ENCODE peak calls at places on chromosomes 11 and 22, in four cellular contexts. L is HepG2, C is A549, B is K562. U is an unnamed sample.

GRCh38 chr11:69300124-69301032 is 6.4 kb downstream of the MYEOV start:
- DNase-seq in L (no peak), C (no peak), B (peak), U (no peak)

GRCh38 chr22:37362618-37363017 is 64.7 kb downstream of the ELFN2 start:
- DNase-seq in C (no peak), B (no peak), L (no peak), U (no peak)

GRCh38 chr22:24685804-24686203 is 82.8 kb downstream of the GGT1 start:
- DNase-seq in L (no peak), C (no peak), B (no peak), U (peak)

GRCh38 chr11:57566564-57567209 is 785 bp downstream of the UBE2L6 start:
- DNase-seq in B (no peak), L (no peak), C (no peak), U (no peak)

GRCh38 chr11:131688056-131688693 is 317.8 kb downstream of the NTM start:
- DNase-seq in L (peak), B (peak), C (peak), U (peak)

GRCh38 chr11:128837627-128838026 is 29.5 kb downstream of the KCNJ1 start:
- DNase-seq in L (no peak), B (no peak), C (no peak), U (no peak)

GRCh38 chr22:37137903-37138665 is 11.6 kb downstream of the IL2RB start:
- DNase-seq in C (no peak), L (no peak), B (no peak), U (no peak)

GRCh38 chr11:81030186-81030585 is 1589.4 kb upstream of the TENM4 start:
- DNase-seq in C (no peak), L (no peak), B (no peak), U (no peak)

GRCh38 chr22:36301851-36302250 is 48.9 kb downstream of the APOL1 start:
- DNase-seq in C (no peak), B (no peak), L (no peak), U (no peak)

GRCh38 chr11:12867531-12867930 is 141.6 kb upstream of the RASSF10 start:
- DNase-seq in B (peak), L (no peak), C (no peak), U (no peak)

GRCh38 chr11:64851831-64852337 is 7.4 kb upstream of the CDC42BPG start:
- DNase-seq in B (no peak), L (no peak), C (no peak), U (no peak)

GRCh38 chr22:29108137-29108536 is 35.3 kb downstream of the KREMEN1 start:
- DNase-seq in L (no peak), C (peak), B (no peak), U (no peak)
- TF ChIP-seq NR3C1 in L (no peak), C (no peak), B (no peak), U (no peak)

GRCh38 chr22:48953830-48954229 is 873.8 kb downstream of the BRD1 start:
- DNase-seq in B (no peak), L (no peak), C (no peak), U (no peak)

GRCh38 chr22:48951836-48952235 is 875.8 kb downstream of the BRD1 start:
- DNase-seq in L (no peak), B (no peak), C (no peak), U (no peak)

GRCh38 chr22:48952256-48953102 is 875.2 kb downstream of the BRD1 start:
- DNase-seq in L (no peak), B (no peak), C (no peak), U (no peak)

GRCh38 chr22:48954781-48955311 is 872.8 kb downstream of the BRD1 start:
- DNase-seq in B (peak), C (no peak), L (no peak), U (no peak)

DNA sequence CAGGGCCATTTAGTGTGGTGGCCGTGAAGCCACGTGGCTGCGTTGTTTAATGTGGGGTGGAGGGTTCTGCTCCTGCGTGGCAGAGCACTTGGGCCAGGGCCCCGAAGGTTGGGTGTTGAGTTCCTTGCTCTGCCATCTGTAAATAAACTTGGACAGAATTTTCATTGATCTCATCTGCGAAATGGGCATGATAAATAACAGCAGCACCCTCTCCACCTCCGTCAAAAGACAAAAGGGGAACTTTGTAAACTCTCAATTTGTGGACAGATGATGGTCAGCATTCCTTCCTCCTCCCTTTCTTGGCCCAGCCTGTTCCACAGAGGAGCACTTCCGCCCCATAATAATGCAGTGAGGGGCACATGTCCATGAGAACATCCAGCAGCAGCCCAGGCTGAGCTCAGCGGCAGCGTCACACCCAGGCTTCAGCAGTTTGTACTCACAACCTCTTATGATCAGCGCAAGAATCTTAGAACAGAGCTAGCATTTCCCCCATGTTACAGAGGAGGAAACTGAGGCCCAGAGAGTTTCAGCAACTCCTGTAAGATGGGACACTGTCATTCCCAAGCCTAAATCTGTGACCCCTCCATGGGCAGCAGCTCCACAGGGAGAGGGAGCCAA is 874.5 kb downstream of the BRD1 start:
- DNase-seq in L (no peak), C (no peak), B (no peak), U (no peak)
- TF ChIP-seq NR3C1 in L (no peak), C (no peak), B (no peak), U (no peak)

DNA sequence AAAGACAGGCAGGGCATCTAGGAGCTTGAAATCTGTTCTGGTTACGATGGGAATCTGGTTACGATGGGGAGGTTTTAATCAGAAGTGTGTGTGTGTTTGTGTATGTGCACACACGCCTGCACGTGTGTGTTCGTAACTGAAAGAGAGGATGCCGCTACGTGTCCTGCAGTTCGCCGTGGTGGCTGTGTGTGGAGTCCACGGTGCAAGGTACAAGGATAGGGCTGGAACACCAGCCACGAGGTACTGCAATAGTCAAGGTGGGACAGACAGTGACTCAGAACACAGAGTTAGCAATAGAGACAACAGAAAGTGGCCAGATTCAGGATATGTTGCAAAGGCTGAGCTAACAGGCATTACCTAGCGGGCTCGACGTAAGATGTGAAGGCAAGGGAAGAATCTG is 46.7 kb downstream of the IGSF9B start:
- DNase-seq in C (no peak), L (no peak), B (no peak), U (no peak)
- TF ChIP-seq NR3C1 in C (no peak), L (no peak), B (no peak), U (no peak)

GRCh38 chr11:111532365-111532709 is 8.2 kb upstream of the LAYN start:
- DNase-seq in C (no peak), L (no peak), B (no peak), U (no peak)
- TF ChIP-seq NR3C1 in C (no peak), L (no peak), B (no peak), U (no peak)

GRCh38 chr22:19042285-19043110 is 79.7 kb downstream of the DGCR2 start:
- DNase-seq in L (no peak), C (no peak), B (no peak), U (no peak)
- TF ChIP-seq NR3C1 in L (no peak), C (no peak), B (no peak), U (no peak)

DNA sequence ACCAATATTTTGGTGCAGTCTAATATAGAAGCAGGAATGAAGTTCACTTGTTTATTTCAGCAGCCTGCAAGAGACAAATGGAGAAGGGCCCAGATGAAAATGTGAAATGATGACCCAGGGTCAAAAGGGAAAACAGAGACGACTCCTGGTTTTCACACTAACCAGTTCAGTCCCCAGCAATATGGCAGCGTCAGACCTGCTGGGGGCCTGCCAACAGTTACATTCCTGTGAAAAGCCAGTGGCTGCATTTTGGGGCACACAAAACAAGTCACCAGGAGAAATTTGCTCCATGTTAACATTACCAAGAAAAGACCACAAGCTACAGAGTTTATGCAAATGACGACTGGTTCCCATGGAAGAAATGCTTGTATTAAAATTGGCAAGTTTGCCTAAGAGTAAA is 80.2 kb downstream of the CCDC34 start:
- DNase-seq in C (no peak), B (no peak), L (no peak), U (no peak)
- TF ChIP-seq NR3C1 in C (no peak), B (no peak), L (no peak), U (no peak)

DNA sequence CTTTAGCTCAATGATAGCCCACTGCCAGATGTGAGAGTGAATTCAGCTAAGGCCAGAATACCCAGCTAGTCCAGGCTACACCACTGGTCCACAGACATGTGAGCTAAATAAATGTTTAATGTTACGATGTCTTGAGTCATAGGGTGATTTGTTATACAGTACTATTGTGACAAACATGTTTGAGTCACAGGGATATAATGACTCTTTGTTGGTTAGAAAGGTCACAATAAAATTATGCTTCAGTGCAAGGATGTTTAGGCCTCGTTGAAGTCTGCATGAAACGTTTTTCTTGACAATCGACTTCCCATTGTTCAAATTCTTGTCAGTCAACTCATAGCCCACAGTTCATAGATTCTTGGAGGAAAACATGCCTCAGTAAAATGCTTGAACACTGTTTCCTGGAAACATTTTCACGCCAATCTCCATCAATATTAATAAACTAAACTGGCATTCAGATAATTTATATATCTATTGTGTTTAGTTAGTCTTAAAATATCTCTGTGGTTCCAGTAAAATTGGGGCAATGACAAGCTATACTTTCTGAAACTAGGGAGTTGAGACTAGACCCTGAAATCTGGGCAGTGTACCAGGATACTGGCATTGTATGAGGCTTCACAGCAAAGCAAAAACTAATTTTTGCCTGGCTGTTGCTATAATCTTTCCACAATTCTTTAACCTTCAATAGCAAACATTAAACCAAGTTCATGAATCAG is 650.8 kb upstream of the KIRREL3 start:
- DNase-seq in B (no peak), C (no peak), L (no peak), U (no peak)
- TF ChIP-seq NR3C1 in B (no peak), C (no peak), L (no peak), U (no peak)

DNA sequence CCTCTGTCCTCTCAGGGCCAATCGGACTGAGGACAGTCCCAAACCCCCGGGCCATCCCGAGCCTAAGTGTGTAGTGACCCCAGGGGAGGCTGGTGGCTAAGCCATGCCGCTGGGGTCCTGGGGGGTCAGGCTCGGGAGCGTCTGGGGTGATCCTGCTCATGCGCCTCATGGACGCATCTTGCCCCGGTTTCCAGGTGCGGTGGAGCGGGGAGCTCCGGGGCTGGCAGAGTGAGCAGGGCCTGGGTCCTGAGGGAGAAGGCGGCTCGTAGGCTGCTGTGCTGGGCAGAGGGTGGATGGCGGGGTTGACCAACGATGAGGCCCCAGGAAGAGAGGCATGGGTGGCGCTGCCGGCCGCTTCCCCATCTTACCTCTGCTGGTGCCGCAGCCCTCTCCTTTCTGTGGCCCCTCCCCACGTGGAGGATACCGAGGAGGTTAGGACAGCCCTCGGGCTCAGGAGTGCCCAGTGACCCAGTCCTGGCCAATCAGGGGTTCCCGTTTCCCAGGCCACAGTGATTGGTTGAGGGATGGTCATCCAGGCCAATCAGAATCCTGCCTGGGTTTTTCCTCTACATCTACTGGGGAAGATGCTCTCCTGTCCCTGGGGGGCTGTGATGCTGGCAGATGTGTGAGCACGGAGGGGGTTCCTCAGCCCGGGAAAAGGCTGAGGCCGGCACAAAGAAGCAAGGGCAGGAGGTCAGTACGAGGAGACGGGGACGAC is 171.0 kb downstream of the CTTN start:
- DNase-seq in L (no peak), C (no peak), B (peak), U (no peak)
- TF ChIP-seq NR3C1 in L (no peak), C (no peak), B (no peak), U (no peak)

GRCh38 chr11:79439430-79439892 is 1.4 kb downstream of the TENM4 start:
- DNase-seq in B (no peak), C (no peak), L (no peak), U (no peak)
- TF ChIP-seq NR3C1 in B (no peak), C (no peak), L (no peak), U (no peak)

DNA sequence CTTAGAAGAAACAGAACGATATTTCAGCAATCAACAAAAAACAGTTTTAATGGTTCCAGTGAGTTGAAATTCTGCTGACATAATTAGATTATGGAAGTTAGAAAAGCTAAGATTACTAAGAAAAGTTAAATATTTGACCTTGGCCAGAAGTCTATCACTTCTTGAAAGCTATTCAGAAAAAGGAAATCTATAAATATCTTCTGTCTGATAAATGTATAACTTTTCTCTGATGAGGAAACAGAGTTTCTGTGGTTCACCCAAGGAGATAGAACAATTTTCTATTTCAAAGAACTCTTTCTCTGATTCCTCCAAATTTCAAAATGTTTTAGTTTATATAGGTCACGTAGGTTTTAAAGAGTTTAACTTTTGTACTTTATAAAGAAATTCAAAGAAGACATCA is 438.4 kb upstream of the CHORDC1 start:
- DNase-seq in B (no peak), C (no peak), L (no peak), U (no peak)
- TF ChIP-seq NR3C1 in B (no peak), C (no peak), L (no peak), U (no peak)